ENCODE peak calls at places on chromosomes 3 and 15, in six cellular contexts. U, V, L, S, T and M are unnamed samples.

GRCh38 chr3:6860149-6860548 is 766 bp upstream of the GRM7 start:
- DNase-seq in U (no peak), V (no peak), L (no peak), T (no peak), S (no peak), M (no peak)

GRCh38 chr15:38130739-38131498 is 121.7 kb upstream of the SPRED1 start:
- DNase-seq in L (peak), V (peak), U (peak), S (no peak), T (peak), M (no peak)

GRCh38 chr3:172140499-172141391 is 101.4 kb downstream of the FNDC3B start:
- DNase-seq in T (no peak), S (no peak), L (peak), V (peak), U (peak), M (no peak)

GRCh38 chr3:123119802-123120201 is 53.0 kb downstream of the PDIA5 start:
- DNase-seq in S (peak), T (no peak), L (no peak), V (no peak), U (no peak), M (no peak)

GRCh38 chr3:151599103-151599672 is 134.5 kb upstream of the AADACL2 start:
- DNase-seq in U (no peak), L (no peak), V (no peak), T (no peak), S (no peak), M (no peak)

GRCh38 chr15:25684521-25685215 is 178.5 kb downstream of the ATP10A start:
- DNase-seq in T (peak), L (peak), S (no peak), V (no peak), U (peak), M (no peak)

GRCh38 chr15:55816017-55816416 is 73.1 kb upstream of the PRTG start:
- DNase-seq in S (no peak), V (no peak), T (no peak), U (no peak), L (no peak), M (no peak)

GRCh38 chr3:111801697-111802655 is 57.1 kb upstream of the PHLDB2 start:
- DNase-seq in U (peak), S (no peak), L (no peak), V (no peak), T (no peak), M (no peak)

GRCh38 chr15:77836116-77836798 is 203.5 kb upstream of the LINGO1 start:
- DNase-seq in T (no peak), U (no peak), L (no peak), S (no peak), V (peak), M (no peak)

GRCh38 chr3:179398574-179399249 is 51.2 kb downstream of the MFN1 start:
- DNase-seq in S (no peak), U (no peak), L (no peak), V (no peak), T (no peak), M (no peak)

GRCh38 chr3:66938338-66938963 is 59.7 kb upstream of the KBTBD8 start:
- DNase-seq in S (no peak), V (peak), U (no peak), L (no peak), T (no peak), M (peak)

GRCh38 chr15:70526221-70526973 is 237.0 kb downstream of the UACA start:
- DNase-seq in S (peak), U (no peak), V (peak), T (no peak), L (no peak), M (no peak)

GRCh38 chr15:44910981-44911625 is 45.4 kb upstream of the TERB2 start:
- DNase-seq in T (no peak), V (no peak), L (no peak), U (no peak), S (no peak), M (no peak)

GRCh38 chr15:66767370-66767769 is 65.3 kb downstream of the SMAD6 start:
- DNase-seq in T (no peak), U (no peak), L (no peak), S (no peak), V (no peak), M (no peak)

GRCh38 chr3:99186016-99186415 is 284.5 kb upstream of the DCBLD2 start:
- DNase-seq in L (no peak), V (no peak), S (no peak), U (no peak), T (no peak), M (no peak)

GRCh38 chr15:97691799-97692198 is 268.7 kb upstream of the ARRDC4 start:
- DNase-seq in T (no peak), U (no peak), V (no peak), L (no peak), S (no peak), M (no peak)

GRCh38 chr15:58495836-58496501 is 64.2 kb downstream of the LIPC start:
- DNase-seq in U (no peak), T (no peak), L (no peak), V (peak), S (no peak), M (no peak)

GRCh38 chr3:122947621-122948202 is 79.9 kb downstream of the SEMA5B start:
- DNase-seq in S (no peak), L (no peak), U (no peak), V (no peak), T (no peak), M (no peak)

GRCh38 chr15:82952156-82953081 is at the start of gene HOMER2:
- DNase-seq in S (peak), U (peak), T (no peak), V (peak), L (peak), M (peak)

GRCh38 chr3:21893250-21893649 is 142.2 kb upstream of the ZNF385D start:
- DNase-seq in T (no peak), L (no peak), V (no peak), S (no peak), U (no peak), M (no peak)

GRCh38 chr3:52554026-52554755 is 17.8 kb downstream of the UQCC5 start:
- DNase-seq in S (no peak), L (no peak), T (no peak), U (no peak), V (no peak), M (no peak)

GRCh38 chr15:67184208-67184925 is 70.1 kb downstream of the AAGAB start:
- DNase-seq in T (no peak), V (no peak), S (no peak), L (no peak), U (peak), M (no peak)

GRCh38 chr3:20186600-20187004 is 596 bp upstream of the SGO1 start:
- DNase-seq in U (no peak), S (no peak), V (no peak), T (no peak), L (no peak), M (no peak)

GRCh38 chr3:117268318-117268717 is 558.7 kb downstream of the TUSC7 start:
- DNase-seq in T (no peak), U (no peak), V (no peak), L (no peak), S (no peak), M (no peak)

GRCh38 chr15:72782274-72782992 is 1.1 kb downstream of the ADPGK start:
- DNase-seq in T (no peak), U (no peak), V (peak), L (no peak), S (no peak), M (no peak)

GRCh38 chr15:52481915-52482314 is 46.8 kb downstream of the MYO5A start:
- DNase-seq in L (no peak), V (peak), S (no peak), T (no peak), U (no peak), M (no peak)

GRCh38 chr3:58349792-58350626 is 17.3 kb downstream of the PXK start:
- DNase-seq in S (no peak), U (no peak), L (no peak), T (no peak), V (peak), M (no peak)

GRCh38 chr3:136929984-136930671 is 27.7 kb upstream of the IL20RB start:
- DNase-seq in V (no peak), L (peak), U (peak), S (no peak), T (no peak), M (no peak)

GRCh38 chr15:79673416-79674123 is 223.2 kb downstream of the MTHFS start:
- DNase-seq in S (no peak), L (no peak), U (no peak), V (peak), T (no peak), M (no peak)

GRCh38 chr3:9224490-9224889 is 25.0 kb downstream of the SRGAP3 start:
- DNase-seq in S (no peak), V (peak), T (no peak), L (no peak), U (no peak), M (no peak)

GRCh38 chr15:35633677-35634076 is 87.7 kb upstream of the DPH6 start:
- DNase-seq in V (no peak), S (no peak), U (no peak), T (no peak), L (no peak), M (no peak)

GRCh38 chr3:164687211-164687610 is 391.1 kb downstream of the SI start:
- DNase-seq in L (no peak), V (no peak), U (no peak), S (no peak), T (no peak), M (no peak)

GRCh38 chr15:63362873-63363272 is 18.8 kb downstream of the CA12 start:
- DNase-seq in T (no peak), S (no peak), U (no peak), V (no peak), L (no peak), M (no peak)

GRCh38 chr3:71055602-71056001 is 527.9 kb downstream of the FOXP1 start:
- DNase-seq in L (no peak), V (no peak), S (no peak), U (no peak), T (no peak), M (no peak)

GRCh38 chr3:43534676-43535075 is 87.1 kb downstream of the ANO10 start:
- DNase-seq in S (no peak), L (no peak), U (no peak), V (no peak), T (no peak), M (no peak)

GRCh38 chr3:183158552-183159006 is 4.0 kb downstream of the LAMP3 start:
- DNase-seq in T (no peak), S (no peak), V (peak), L (no peak), U (no peak), M (no peak)

GRCh38 chr3:23620044-23620443 is 185.7 kb upstream of the UBE2E1 start:
- DNase-seq in V (peak), S (no peak), U (no peak), T (no peak), L (no peak), M (no peak)

GRCh38 chr15:27183182-27183581 is 212.2 kb downstream of the GABRG3 start:
- DNase-seq in S (no peak), L (no peak), U (no peak), T (no peak), V (no peak), M (no peak)

GRCh38 chr15:100733088-100733487 is 130.7 kb downstream of the ASB7 start:
- DNase-seq in V (no peak), L (no peak), U (peak), T (no peak), S (no peak), M (no peak)

GRCh38 chr3:32460031-32460749 is 42.5 kb downstream of the CMTM6 start:
- DNase-seq in S (peak), U (no peak), V (peak), L (no peak), T (no peak), M (peak)

GRCh38 chr3:55721716-55722484 is 234.8 kb upstream of the WNT5A start:
- DNase-seq in U (no peak), L (no peak), V (peak), S (no peak), T (no peak), M (peak)
- TF ChIP-seq CTCF in U (peak), L (peak), V (no peak), S (no peak), T (no peak), M (peak)

GRCh38 chr3:141740349-141740748 is 2.3 kb downstream of the RNF7 start:
- DNase-seq in U (no peak), T (no peak), L (no peak), S (no peak), V (no peak), M (no peak)

GRCh38 chr3:141739731-141740130 is 1.6 kb downstream of the RNF7 start:
- DNase-seq in L (no peak), V (no peak), T (no peak), S (no peak), U (no peak), M (no peak)

GRCh38 chr3:141737828-141738635 is at the start of gene RNF7:
- DNase-seq in S (peak), T (peak), V (peak), L (peak), U (peak), M (peak)

GRCh38 chr3:141737108-141737507 is 990 bp upstream of the RNF7 start:
- DNase-seq in T (no peak), S (no peak), L (no peak), V (peak), U (no peak), M (no peak)

GRCh38 chr3:141738636-141739363 is 702 bp downstream of the RNF7 start:
- DNase-seq in V (peak), U (no peak), L (no peak), S (no peak), T (no peak), M (no peak)
- TF ChIP-seq CTCF in V (no peak), U (no peak), L (no peak), S (no peak), T (no peak), M (no peak)

GRCh38 chr3:69535613-69536012 is 149.7 kb upstream of the FRMD4B start:
- DNase-seq in V (no peak), T (no peak), U (no peak), L (no peak), S (no peak), M (no peak)
- TF ChIP-seq CTCF in V (no peak), T (no peak), U (no peak), L (no peak), S (no peak), M (no peak)

DNA sequence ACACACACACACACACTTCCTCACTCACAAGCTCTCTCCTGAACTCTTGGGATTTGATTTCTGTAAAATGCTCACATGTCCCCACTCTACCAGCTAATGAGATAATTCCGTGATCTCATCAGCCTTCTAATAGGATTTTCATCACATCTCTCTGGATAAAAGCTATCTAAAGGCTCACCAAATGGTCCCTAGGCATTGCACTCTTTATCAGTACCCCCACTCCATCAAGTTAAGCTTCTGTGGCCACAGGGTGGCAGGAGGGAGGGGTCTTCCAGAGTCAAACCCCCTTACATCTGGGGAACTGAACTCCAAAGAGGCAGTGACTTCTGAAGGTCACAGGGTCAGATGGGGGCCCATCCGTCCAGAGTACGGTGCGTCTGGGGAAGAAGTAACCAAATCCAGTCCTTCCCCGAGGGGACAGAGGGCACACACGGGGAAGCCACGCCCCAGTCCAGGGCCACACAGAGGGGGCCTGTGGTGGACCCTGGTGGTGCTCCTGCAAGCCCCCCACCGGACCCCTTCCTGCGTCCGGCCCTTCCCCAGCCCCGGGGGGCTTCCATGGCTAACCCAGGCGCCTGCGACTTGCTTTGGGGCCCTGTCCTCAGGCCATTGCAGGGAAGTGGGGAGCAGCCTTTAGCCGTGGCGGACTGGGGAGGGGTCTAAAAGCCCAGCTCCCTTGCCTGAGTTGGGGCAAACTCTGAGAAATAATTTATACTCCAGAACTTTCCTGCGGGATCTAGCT is 25.5 kb downstream of the CPN2 start:
- DNase-seq in T (no peak), S (peak), U (no peak), L (no peak), V (no peak), M (no peak)
- TF ChIP-seq CTCF in T (no peak), S (no peak), U (no peak), L (no peak), V (no peak), M (no peak)

DNA sequence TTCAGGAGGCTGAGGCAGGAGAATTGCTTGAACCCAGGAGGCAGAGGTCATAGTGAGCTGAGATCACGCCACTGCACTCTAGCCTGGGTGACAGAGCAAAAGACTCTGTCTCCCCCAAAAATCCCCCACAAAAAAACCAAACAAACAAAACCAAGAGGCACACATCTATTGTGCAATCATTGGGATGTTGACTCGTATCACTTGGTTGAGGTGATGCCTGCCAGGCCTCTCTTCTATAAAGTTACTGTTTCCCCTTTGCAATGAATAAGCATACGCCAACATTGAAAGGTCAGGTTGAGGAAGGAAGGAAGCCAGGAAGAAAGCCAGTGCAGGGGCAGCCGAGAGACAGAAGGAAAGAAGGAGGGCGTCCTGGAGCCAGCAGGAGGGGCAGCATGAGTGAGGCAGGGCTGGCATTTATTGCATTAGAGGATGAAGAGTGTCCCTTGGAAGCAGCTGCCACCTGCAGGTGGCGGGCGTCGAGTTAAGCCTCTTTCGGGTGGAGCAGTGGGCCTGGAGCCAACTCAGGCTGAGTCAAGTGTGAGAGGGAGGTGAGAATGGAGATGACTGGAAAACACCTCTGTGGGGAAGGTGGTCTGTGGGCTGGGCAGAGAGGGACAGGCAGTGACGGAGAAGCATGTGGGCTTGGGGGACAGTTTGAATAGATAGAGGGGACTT is 8.3 kb upstream of the CSPG4 start:
- DNase-seq in S (peak), U (peak), L (peak), V (peak), T (no peak), M (no peak)
- TF ChIP-seq CTCF in S (no peak), U (peak), L (peak), V (peak), T (no peak), M (peak)

DNA sequence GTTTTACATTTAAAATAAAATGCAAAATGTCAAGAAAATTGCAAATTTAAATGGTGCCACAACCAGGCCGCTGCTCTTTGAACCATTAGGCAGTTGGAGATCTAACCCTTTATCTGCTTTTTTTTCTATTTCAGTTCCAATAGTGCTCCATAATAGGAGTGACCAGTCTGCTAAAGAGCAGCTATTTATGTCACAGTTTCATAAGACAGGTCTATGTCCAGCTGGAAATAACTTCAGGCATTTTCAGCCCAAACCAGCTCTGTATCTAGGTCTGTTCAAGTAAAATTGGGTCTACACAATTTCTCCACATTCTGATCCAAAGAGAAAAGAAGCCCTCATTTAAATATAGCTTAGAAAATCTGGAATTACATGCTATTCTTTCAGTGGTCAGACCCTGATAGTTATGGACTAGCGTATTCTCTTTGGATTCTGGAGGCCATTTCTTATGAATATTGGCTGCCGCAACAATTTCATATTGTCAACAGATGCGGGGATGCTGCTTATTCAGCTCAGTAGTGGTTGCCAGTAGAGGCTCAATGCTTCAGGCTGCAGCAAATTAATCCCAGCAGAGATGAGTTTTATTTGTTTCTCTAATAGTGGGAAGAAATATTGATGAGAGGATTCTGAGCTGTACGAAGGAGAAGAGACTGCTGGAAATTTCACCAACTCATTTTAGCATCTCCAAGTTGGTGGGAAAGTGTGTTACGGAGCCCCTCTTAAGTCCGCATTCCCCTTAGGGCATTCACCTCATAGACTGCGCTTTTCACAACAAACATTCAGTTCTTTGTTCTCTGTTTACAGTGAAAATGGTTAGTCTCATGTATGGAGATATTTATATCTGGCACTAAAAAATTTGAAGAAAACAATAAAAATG is 887.0 kb downstream of the ROBO1 start:
- DNase-seq in L (no peak), T (no peak), S (no peak), U (no peak), V (no peak), M (no peak)
- TF ChIP-seq CTCF in L (no peak), T (no peak), S (no peak), U (no peak), V (no peak), M (no peak)